ENCODE peak calls at places on chromosomes 13 and 19, in four cellular contexts. One of them, this sample, is unnamed.

GRCh38 chr13:101916108-101916757 is 463.8 kb downstream of the ITGBL1 start:
- DNase-seq in Panc1: no peak
- DNase-seq in HepG2: no peak
- DNase-seq in K562: no peak
- DNase-seq in this sample: no peak

GRCh38 chr19:37999309-38000213 is 92.6 kb downstream of the SIPA1L3 start:
- DNase-seq in HepG2: no peak
- DNase-seq in K562: no peak
- DNase-seq in Panc1: peak; percentile 28
- DNase-seq in this sample: peak; percentile 88

GRCh38 chr13:74136089-74136658 is 2.0 kb upstream of the KLF12 start:
- DNase-seq in HepG2: no peak
- DNase-seq in Panc1: no peak
- DNase-seq in K562: no peak
- DNase-seq in this sample: no peak

GRCh38 chr13:102863590-102863989 is 17.8 kb downstream of the ERCC5 start:
- DNase-seq in K562: no peak
- DNase-seq in Panc1: no peak
- DNase-seq in HepG2: no peak
- DNase-seq in this sample: no peak

GRCh38 chr13:59745395-59745788 is 418.3 kb downstream of the DIAPH3 start:
- DNase-seq in Panc1: no peak
- DNase-seq in HepG2: peak; percentile 25
- DNase-seq in K562: no peak
- DNase-seq in this sample: no peak

GRCh38 chr19:28292822-28293500 is 920.0 kb downstream of the UQCRFS1 start:
- DNase-seq in HepG2: no peak
- DNase-seq in K562: no peak
- DNase-seq in Panc1: no peak
- DNase-seq in this sample: no peak

GRCh38 chr13:67642638-67643037 is 412.5 kb upstream of the PCDH9 start:
- DNase-seq in HepG2: no peak
- DNase-seq in Panc1: no peak
- DNase-seq in K562: no peak
- DNase-seq in this sample: no peak

GRCh38 chr13:24683833-24684599 is 3.8 kb downstream of the ATP12A start:
- DNase-seq in HepG2: peak; percentile 43
- DNase-seq in Panc1: no peak
- DNase-seq in K562: peak; percentile 90
- DNase-seq in this sample: peak; percentile 24

GRCh38 chr13:109272595-109273325 is 513.6 kb downstream of the IRS2 start:
- DNase-seq in HepG2: no peak
- DNase-seq in Panc1: no peak
- DNase-seq in K562: no peak
- DNase-seq in this sample: no peak

GRCh38 chr13:75879656-75880055 is 243.5 kb downstream of the LMO7 start:
- DNase-seq in K562: no peak
- DNase-seq in HepG2: no peak
- DNase-seq in Panc1: no peak
- DNase-seq in this sample: no peak

GRCh38 chr13:39317284-39317683 is 279.0 kb downstream of the NHLRC3 start:
- DNase-seq in HepG2: no peak
- DNase-seq in Panc1: no peak
- DNase-seq in K562: no peak
- DNase-seq in this sample: no peak

GRCh38 chr13:78960881-78961280 is 301.9 kb upstream of the OBI1 start:
- DNase-seq in K562: no peak
- DNase-seq in Panc1: no peak
- DNase-seq in HepG2: no peak
- DNase-seq in this sample: no peak

GRCh38 chr13:51959773-51960172 is 51.5 kb downstream of the ATP7B start:
- DNase-seq in Panc1: no peak
- DNase-seq in HepG2: no peak
- DNase-seq in K562: peak; percentile 30
- DNase-seq in this sample: no peak

GRCh38 chr13:105144020-105144419 is 1391.4 kb downstream of the EFNB2 start:
- DNase-seq in K562: no peak
- DNase-seq in HepG2: no peak
- DNase-seq in Panc1: no peak
- DNase-seq in this sample: no peak

GRCh38 chr19:13557756-13558398 is 51.6 kb upstream of the CACNA1A start:
- DNase-seq in HepG2: no peak
- DNase-seq in K562: peak; percentile 53
- DNase-seq in Panc1: no peak
- DNase-seq in this sample: peak; percentile 48

GRCh38 chr19:8566855-8567254 is 10.4 kb downstream of the MYO1F start:
- DNase-seq in K562: no peak
- DNase-seq in HepG2: no peak
- DNase-seq in Panc1: no peak
- DNase-seq in this sample: no peak

GRCh38 chr19:9151367-9151766 is 11.2 kb downstream of the ZNF317 start:
- DNase-seq in Panc1: no peak
- DNase-seq in HepG2: no peak
- DNase-seq in K562: no peak
- DNase-seq in this sample: no peak

GRCh38 chr13:112831801-112832200 is 137.2 kb upstream of the MCF2L start:
- DNase-seq in Panc1: no peak
- DNase-seq in HepG2: no peak
- DNase-seq in K562: no peak
- DNase-seq in this sample: no peak

GRCh38 chr13:101930331-101930730 is 471.5 kb downstream of the FGF14 start:
- DNase-seq in HepG2: no peak
- DNase-seq in Panc1: no peak
- DNase-seq in K562: no peak
- DNase-seq in this sample: no peak

GRCh38 chr19:52191951-52192350 is 2.1 kb downstream of the PPP2R1A start:
- DNase-seq in HepG2: no peak
- DNase-seq in K562: no peak
- DNase-seq in Panc1: no peak
- DNase-seq in this sample: no peak
- H3K4me3 ChIP-seq in HepG2: no peak overlapping the region
- H3K4me3 ChIP-seq in K562: peak overlapping the region; percentile 82
- H3K4me3 ChIP-seq in Panc1: no peak overlapping the region
- H3K4me3 ChIP-seq in this sample: peak overlapping the region; percentile 94

DNA sequence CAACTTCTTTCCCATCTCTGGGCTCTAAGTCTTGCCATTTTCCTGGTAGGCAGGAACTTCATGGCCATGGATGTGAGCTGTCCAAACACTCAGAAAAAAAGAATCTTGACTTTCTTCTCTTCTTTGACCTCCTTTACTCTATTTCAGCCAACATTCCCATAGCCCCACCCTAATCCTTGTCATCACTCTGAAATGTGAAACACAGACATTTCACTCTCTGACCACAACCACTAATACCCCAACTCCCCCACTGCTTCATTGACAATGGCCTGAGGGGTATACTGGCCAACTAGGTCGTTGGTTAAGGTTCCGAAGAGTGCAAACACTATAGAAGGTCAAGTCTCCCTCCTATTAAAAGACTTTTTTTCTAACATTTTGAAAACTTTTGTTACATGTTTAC is 4.7 kb upstream of the CYP2A13 start:
- DNase-seq in K562: no peak
- DNase-seq in HepG2: no peak
- DNase-seq in Panc1: no peak
- DNase-seq in this sample: no peak
- TF ChIP-seq TCF7L2 in K562: no peak
- TF ChIP-seq TCF7L2 in HepG2: no peak
- TF ChIP-seq TCF7L2 in Panc1: no peak
- TF ChIP-seq TCF7L2 in this sample: no peak

DNA sequence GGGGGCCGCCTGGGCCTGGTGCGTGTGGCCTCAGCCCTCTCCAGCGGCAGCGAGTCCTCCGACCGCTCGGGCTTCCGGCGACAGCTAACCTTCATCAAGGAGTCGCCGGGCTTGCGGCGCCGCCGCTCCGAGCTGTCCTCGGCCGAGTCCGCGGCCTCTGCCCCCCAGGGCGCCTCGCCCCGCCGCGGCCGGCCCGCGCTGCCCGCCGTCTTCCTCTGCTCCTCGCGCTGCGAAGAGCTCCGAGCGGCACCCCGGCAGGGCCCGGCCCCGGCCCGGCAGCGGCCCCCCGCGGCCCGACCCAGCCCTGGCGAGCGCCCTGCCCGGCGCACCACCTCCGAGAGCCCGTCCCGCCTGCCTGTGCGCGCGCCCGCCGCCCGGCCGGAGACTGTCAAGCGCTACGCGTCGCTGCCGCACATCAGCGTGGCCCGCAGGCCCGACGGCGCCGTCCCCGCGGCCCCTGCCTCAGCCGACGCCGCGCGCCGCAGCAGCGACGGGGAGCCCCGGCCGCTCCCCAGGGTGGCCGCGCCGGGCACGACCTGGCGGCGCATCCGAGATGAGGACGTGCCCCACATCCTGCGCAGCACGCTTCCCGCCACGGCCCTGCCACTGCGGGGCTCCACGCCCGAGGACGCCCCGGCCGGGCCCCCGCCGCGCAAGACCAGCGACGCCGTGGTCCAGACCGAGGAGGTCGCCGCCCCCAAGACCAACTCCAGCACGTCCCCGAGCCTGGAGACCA is 9.6 kb downstream of the C19orf25 start:
- DNase-seq in K562: no peak
- DNase-seq in Panc1: no peak
- DNase-seq in HepG2: no peak
- DNase-seq in this sample: no peak
- H3K4me3 ChIP-seq in K562: no peak overlapping the region
- H3K4me3 ChIP-seq in Panc1: no peak overlapping the region
- H3K4me3 ChIP-seq in HepG2: peak overlapping the region; percentile 69
- H3K4me3 ChIP-seq in this sample: peak overlapping the region; percentile 57

GRCh38 chr19:35777411-35777841 is 2.1 kb downstream of the ARHGAP33 start:
- DNase-seq in Panc1: no peak
- DNase-seq in HepG2: peak; percentile 46
- DNase-seq in K562: no peak
- DNase-seq in this sample: no peak
- TF ChIP-seq TCF7L2 in Panc1: no peak
- TF ChIP-seq TCF7L2 in HepG2: no peak
- TF ChIP-seq TCF7L2 in K562: no peak
- TF ChIP-seq TCF7L2 in this sample: no peak

GRCh38 chr13:20826301-20826700 is 52.5 kb upstream of the EEF1AKMT1 start:
- DNase-seq in HepG2: no peak
- DNase-seq in Panc1: no peak
- DNase-seq in K562: no peak
- DNase-seq in this sample: no peak

GRCh38 chr13:20826810-20827560 is 53.2 kb upstream of the EEF1AKMT1 start:
- DNase-seq in Panc1: no peak
- DNase-seq in HepG2: no peak
- DNase-seq in K562: no peak
- DNase-seq in this sample: no peak

GRCh38 chr13:20831254-20831653 is 57.5 kb upstream of the EEF1AKMT1 start:
- DNase-seq in K562: no peak
- DNase-seq in HepG2: no peak
- DNase-seq in Panc1: no peak
- DNase-seq in this sample: no peak

GRCh38 chr13:20831933-20832332 is 58.2 kb upstream of the EEF1AKMT1 start:
- DNase-seq in HepG2: no peak
- DNase-seq in K562: no peak
- DNase-seq in Panc1: no peak
- DNase-seq in this sample: no peak

DNA sequence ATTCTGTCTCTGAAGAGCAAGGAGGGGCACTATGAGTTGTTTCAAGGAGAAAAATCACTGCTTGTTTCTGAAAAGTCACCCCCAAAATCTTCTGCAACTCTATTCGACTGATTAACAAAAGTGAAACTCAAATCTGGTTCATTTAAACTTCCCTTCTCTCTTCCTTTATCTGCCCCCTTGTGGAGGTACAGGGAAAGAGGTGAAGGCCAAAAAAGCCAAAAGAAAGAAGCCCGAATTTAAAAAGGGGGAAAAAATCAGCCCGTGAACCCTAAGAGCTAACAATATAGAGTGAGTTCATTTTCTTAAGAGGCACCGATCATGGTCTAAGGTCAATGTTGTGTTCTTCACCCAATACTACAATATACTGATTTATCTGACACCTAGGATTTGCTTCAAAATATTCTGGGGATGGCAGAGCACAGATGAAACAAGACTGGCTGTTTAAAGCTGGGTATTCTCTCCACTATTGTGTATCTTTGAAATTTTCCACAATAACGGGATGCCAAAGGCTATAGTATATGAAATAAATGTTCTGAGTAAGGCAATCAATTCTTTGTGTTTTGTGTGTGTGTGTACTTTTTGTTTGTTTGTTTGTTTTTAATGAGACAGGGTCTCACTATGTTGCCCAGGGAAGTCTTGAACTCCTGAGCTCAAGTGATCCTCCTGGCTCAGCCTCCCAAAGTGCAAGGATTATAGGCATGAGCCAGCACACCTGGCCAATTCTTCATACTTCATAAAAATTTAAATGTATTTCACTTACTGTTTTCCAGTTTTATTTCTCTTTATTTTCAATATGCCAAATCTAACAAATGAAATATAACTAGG is 55.0 kb upstream of the EEF1AKMT1 start:
- DNase-seq in HepG2: peak; percentile 38
- DNase-seq in Panc1: no peak
- DNase-seq in K562: no peak
- DNase-seq in this sample: peak; percentile 26
- H3K4me3 ChIP-seq in HepG2: peak overlapping the region; percentile 27
- H3K4me3 ChIP-seq in Panc1: no peak overlapping the region
- H3K4me3 ChIP-seq in K562: no peak overlapping the region
- H3K4me3 ChIP-seq in this sample: no peak overlapping the region

DNA sequence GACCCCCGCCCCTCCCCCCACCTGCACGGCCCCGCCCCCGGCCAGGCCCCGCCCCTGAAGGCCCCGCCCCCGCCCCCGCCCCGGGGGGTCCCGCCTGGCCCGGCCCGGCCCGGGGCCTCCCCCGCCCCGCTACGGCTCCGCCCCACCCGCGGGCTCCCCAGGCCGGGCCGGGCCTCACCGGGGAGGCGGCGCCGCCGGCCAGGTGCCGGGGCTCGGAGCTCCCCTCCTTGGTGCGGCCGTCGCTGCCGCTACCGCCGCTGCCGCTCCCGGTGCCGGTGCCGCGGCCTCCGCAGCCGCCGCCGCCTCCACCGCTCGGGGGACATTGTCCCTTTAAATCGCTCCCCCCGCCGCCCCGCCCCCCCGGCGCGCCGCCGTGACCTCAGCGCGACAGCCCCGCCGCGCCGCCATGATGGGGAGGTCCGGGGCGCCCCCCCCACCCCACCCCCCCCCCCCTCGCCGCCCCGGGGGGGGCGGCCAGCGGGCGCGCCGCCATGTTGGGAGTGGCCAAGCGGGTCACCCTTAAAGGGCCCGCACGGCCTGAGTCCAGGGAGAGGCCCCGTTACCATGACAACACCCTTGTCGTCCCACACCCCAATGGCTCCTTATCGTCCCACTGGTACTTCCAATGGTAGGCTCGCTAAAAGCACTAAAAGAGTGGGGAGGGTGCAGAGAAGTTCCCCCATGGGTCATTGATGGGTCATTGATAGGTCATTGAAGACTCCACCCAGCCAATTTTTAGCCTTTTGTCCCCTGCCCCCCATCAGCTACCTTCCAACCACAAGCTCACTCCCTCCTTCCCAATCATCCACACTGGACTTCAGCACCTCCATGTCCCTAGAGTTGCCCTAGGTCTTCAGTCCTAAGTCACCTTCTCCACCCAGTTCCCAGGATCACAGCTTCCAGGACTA is at the start of gene WIZ:
- DNase-seq in HepG2: peak; percentile 35
- DNase-seq in K562: peak; percentile 92
- DNase-seq in Panc1: no peak
- DNase-seq in this sample: no peak
- TF ChIP-seq TCF7L2 in HepG2: no peak
- TF ChIP-seq TCF7L2 in K562: no peak
- TF ChIP-seq TCF7L2 in Panc1: no peak
- TF ChIP-seq TCF7L2 in this sample: no peak